ENCODE peak calls at places on chromosomes 12 and 14, in ten cellular contexts. One of them, this sample, is unnamed.

GRCh38 chr12:69024413-69024812 is 91.4 kb upstream of the CPM start:
- DNase-seq in breast epithelium: peak
- DNase-seq in stomach: peak
- DNase-seq in ovary: peak
- DNase-seq in transverse colon: peak
- DNase-seq in HCT116: peak
- DNase-seq in lower leg skin: peak
- DNase-seq in A549: peak
- DNase-seq in uterus: no peak
- DNase-seq in heart left ventricle: no peak
- DNase-seq in this sample: no peak

GRCh38 chr12:41521872-41522379 is 333.8 kb downstream of the PDZRN4 start:
- DNase-seq in transverse colon: no peak
- DNase-seq in heart left ventricle: no peak
- DNase-seq in stomach: no peak
- DNase-seq in uterus: no peak
- DNase-seq in breast epithelium: no peak
- DNase-seq in A549: no peak
- DNase-seq in HCT116: no peak
- DNase-seq in lower leg skin: no peak
- DNase-seq in ovary: no peak
- DNase-seq in this sample: peak

GRCh38 chr12:14635776-14636175 is 60.6 kb downstream of the GUCY2C start:
- DNase-seq in breast epithelium: no peak
- DNase-seq in stomach: no peak
- DNase-seq in A549: no peak
- DNase-seq in uterus: no peak
- DNase-seq in lower leg skin: no peak
- DNase-seq in transverse colon: no peak
- DNase-seq in HCT116: no peak
- DNase-seq in heart left ventricle: no peak
- DNase-seq in ovary: no peak
- DNase-seq in this sample: no peak

GRCh38 chr12:64682572-64683277 is 72.4 kb downstream of the RASSF3 start:
- DNase-seq in HCT116: no peak
- DNase-seq in ovary: peak
- DNase-seq in lower leg skin: peak
- DNase-seq in breast epithelium: no peak
- DNase-seq in A549: no peak
- DNase-seq in transverse colon: peak
- DNase-seq in stomach: no peak
- DNase-seq in heart left ventricle: peak
- DNase-seq in uterus: peak
- DNase-seq in this sample: no peak

GRCh38 chr14:93103392-93104080 is 12.2 kb downstream of the ITPK1 start:
- DNase-seq in heart left ventricle: peak
- DNase-seq in lower leg skin: no peak
- DNase-seq in uterus: no peak
- DNase-seq in A549: no peak
- DNase-seq in breast epithelium: no peak
- DNase-seq in transverse colon: peak
- DNase-seq in HCT116: no peak
- DNase-seq in ovary: no peak
- DNase-seq in stomach: peak
- DNase-seq in this sample: peak

GRCh38 chr14:52356025-52356424 is 41.9 kb downstream of the PTGER2 start:
- DNase-seq in heart left ventricle: no peak
- DNase-seq in A549: no peak
- DNase-seq in HCT116: no peak
- DNase-seq in ovary: no peak
- DNase-seq in uterus: no peak
- DNase-seq in lower leg skin: no peak
- DNase-seq in transverse colon: peak
- DNase-seq in breast epithelium: no peak
- DNase-seq in stomach: no peak
- DNase-seq in this sample: no peak

GRCh38 chr14:78606111-78606510 is 435.9 kb downstream of the NRXN3 start:
- DNase-seq in heart left ventricle: no peak
- DNase-seq in HCT116: no peak
- DNase-seq in uterus: no peak
- DNase-seq in transverse colon: no peak
- DNase-seq in ovary: no peak
- DNase-seq in breast epithelium: no peak
- DNase-seq in stomach: no peak
- DNase-seq in lower leg skin: no peak
- DNase-seq in A549: no peak
- DNase-seq in this sample: no peak

GRCh38 chr14:99352688-99353280 is 80.8 kb upstream of the BCL11B start:
- DNase-seq in uterus: no peak
- DNase-seq in HCT116: no peak
- DNase-seq in transverse colon: no peak
- DNase-seq in ovary: no peak
- DNase-seq in stomach: no peak
- DNase-seq in A549: no peak
- DNase-seq in breast epithelium: peak
- DNase-seq in heart left ventricle: no peak
- DNase-seq in lower leg skin: no peak
- DNase-seq in this sample: no peak

GRCh38 chr12:21478756-21479455 is 22.5 kb downstream of the RECQL start:
- DNase-seq in A549: no peak
- DNase-seq in stomach: no peak
- DNase-seq in heart left ventricle: no peak
- DNase-seq in breast epithelium: no peak
- DNase-seq in lower leg skin: no peak
- DNase-seq in ovary: no peak
- DNase-seq in transverse colon: no peak
- DNase-seq in HCT116: no peak
- DNase-seq in uterus: no peak
- DNase-seq in this sample: no peak

GRCh38 chr14:37588667-37588955 is 6.4 kb downstream of the FOXA1 start:
- DNase-seq in A549: no peak
- DNase-seq in transverse colon: peak
- DNase-seq in uterus: no peak
- DNase-seq in lower leg skin: no peak
- DNase-seq in HCT116: no peak
- DNase-seq in stomach: no peak
- DNase-seq in breast epithelium: no peak
- DNase-seq in ovary: no peak
- DNase-seq in heart left ventricle: no peak
- DNase-seq in this sample: no peak

GRCh38 chr14:94646066-94646465 is 33.9 kb downstream of the SERPINA3 start:
- DNase-seq in heart left ventricle: no peak
- DNase-seq in lower leg skin: peak
- DNase-seq in A549: no peak
- DNase-seq in uterus: no peak
- DNase-seq in stomach: no peak
- DNase-seq in HCT116: no peak
- DNase-seq in breast epithelium: peak
- DNase-seq in transverse colon: no peak
- DNase-seq in ovary: no peak
- DNase-seq in this sample: no peak

GRCh38 chr12:7061138-7061537 is 620 bp downstream of the C1S start:
- DNase-seq in uterus: peak
- DNase-seq in breast epithelium: no peak
- DNase-seq in stomach: no peak
- DNase-seq in HCT116: no peak
- DNase-seq in A549: no peak
- DNase-seq in lower leg skin: peak
- DNase-seq in heart left ventricle: no peak
- DNase-seq in ovary: peak
- DNase-seq in transverse colon: no peak
- DNase-seq in this sample: no peak

GRCh38 chr12:104930388-104931326 is 27.4 kb downstream of the SLC41A2 start:
- DNase-seq in lower leg skin: no peak
- DNase-seq in HCT116: no peak
- DNase-seq in ovary: no peak
- DNase-seq in heart left ventricle: no peak
- DNase-seq in breast epithelium: no peak
- DNase-seq in transverse colon: no peak
- DNase-seq in uterus: no peak
- DNase-seq in A549: no peak
- DNase-seq in stomach: no peak
- DNase-seq in this sample: no peak

GRCh38 chr14:63964063-63964462 is 111.3 kb downstream of the SYNE2 start:
- DNase-seq in ovary: no peak
- DNase-seq in transverse colon: no peak
- DNase-seq in lower leg skin: no peak
- DNase-seq in heart left ventricle: no peak
- DNase-seq in A549: no peak
- DNase-seq in HCT116: no peak
- DNase-seq in breast epithelium: no peak
- DNase-seq in uterus: no peak
- DNase-seq in stomach: no peak
- DNase-seq in this sample: no peak

GRCh38 chr14:49865431-49865859 is 12.9 kb upstream of the NEMF start:
- DNase-seq in breast epithelium: peak
- DNase-seq in A549: peak
- DNase-seq in heart left ventricle: peak
- DNase-seq in uterus: peak
- DNase-seq in ovary: peak
- DNase-seq in transverse colon: peak
- DNase-seq in HCT116: no peak
- DNase-seq in lower leg skin: peak
- DNase-seq in stomach: peak
- DNase-seq in this sample: peak

DNA sequence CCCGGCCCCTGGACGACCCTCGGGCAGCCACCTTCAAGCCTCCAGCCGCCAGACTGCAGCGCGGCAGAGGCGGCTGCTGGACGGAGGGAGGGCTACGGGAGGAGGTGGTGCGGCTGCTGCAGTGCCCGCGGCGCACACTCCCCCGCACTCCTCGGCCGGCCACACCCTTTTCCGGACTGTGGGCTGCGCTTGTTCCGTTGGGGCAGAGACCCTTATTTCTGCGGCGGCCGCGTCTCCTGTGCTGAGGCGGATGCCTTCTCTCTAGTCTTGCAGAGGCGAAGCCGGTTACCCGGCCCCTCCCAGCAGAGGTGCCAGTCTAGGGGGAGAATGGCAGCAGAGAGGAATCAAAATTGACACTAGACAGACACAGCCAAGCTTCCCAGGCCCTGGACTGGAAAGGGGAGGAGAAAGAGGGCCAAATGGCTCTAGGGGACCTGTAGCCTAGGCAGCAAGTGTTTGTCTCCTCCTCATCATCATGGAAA is 1.2 kb downstream of the ESYT1 start:
- DNase-seq in stomach: peak
- DNase-seq in ovary: peak
- DNase-seq in heart left ventricle: peak
- DNase-seq in breast epithelium: peak
- DNase-seq in lower leg skin: peak
- DNase-seq in uterus: peak
- DNase-seq in transverse colon: peak
- DNase-seq in A549: peak
- DNase-seq in HCT116: no peak
- DNase-seq in this sample: peak
- TF ChIP-seq POLR2A in stomach: no peak
- TF ChIP-seq POLR2A in ovary: peak
- TF ChIP-seq POLR2A in heart left ventricle: no peak
- TF ChIP-seq POLR2A in breast epithelium: no peak
- TF ChIP-seq POLR2A in lower leg skin: no peak
- TF ChIP-seq POLR2A in uterus: no peak
- TF ChIP-seq POLR2A in transverse colon: peak
- TF ChIP-seq POLR2A in A549: no peak
- TF ChIP-seq POLR2A in HCT116: no peak
- TF ChIP-seq POLR2A in this sample: peak

GRCh38 chr12:13210022-13210539 is 13.6 kb downstream of the EMP1 start:
- DNase-seq in A549: no peak
- DNase-seq in uterus: no peak
- DNase-seq in lower leg skin: no peak
- DNase-seq in heart left ventricle: no peak
- DNase-seq in ovary: no peak
- DNase-seq in stomach: no peak
- DNase-seq in HCT116: no peak
- DNase-seq in transverse colon: no peak
- DNase-seq in breast epithelium: no peak
- DNase-seq in this sample: no peak
- TF ChIP-seq POLR2A in A549: no peak
- TF ChIP-seq POLR2A in uterus: no peak
- TF ChIP-seq POLR2A in lower leg skin: no peak
- TF ChIP-seq POLR2A in heart left ventricle: no peak
- TF ChIP-seq POLR2A in ovary: no peak
- TF ChIP-seq POLR2A in stomach: no peak
- TF ChIP-seq POLR2A in HCT116: no peak
- TF ChIP-seq POLR2A in transverse colon: no peak
- TF ChIP-seq POLR2A in breast epithelium: no peak
- TF ChIP-seq POLR2A in this sample: no peak

DNA sequence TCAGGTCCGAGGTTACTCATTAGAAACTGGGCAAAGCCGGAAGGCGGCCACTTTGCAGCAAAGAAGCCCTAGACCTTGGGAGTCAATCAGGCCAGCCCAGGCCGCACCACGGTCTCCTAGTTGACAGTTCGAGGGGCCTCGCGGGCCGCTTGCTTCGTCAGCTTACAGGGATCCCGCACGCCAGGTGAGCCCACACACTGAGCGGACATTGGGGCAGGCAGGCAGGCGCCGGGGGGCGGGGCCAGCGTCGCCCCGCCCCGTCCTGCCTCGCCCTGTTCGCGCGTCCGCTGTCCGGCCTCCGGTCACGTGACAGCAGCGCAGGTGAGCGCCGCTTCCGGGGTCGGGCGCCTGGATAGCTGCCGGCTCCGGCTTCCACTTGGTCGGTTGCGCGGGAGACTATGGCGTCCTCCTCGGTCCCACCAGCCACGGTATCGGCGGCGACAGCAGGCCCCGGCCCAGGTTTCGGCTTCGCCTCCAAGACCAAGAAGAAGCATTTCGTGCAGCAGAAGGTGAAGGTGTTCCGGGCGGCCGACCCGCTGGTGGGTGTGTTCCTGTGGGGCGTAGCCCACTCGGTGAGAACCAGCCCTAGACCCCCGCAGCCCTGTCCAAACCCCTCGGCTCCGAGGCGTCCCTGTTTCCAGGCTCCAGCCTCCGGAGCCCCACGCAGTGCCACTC is at the start of gene PIP4K2C:
- DNase-seq in A549: peak
- DNase-seq in HCT116: peak
- DNase-seq in ovary: peak
- DNase-seq in lower leg skin: peak
- DNase-seq in uterus: peak
- DNase-seq in heart left ventricle: peak
- DNase-seq in breast epithelium: peak
- DNase-seq in transverse colon: peak
- DNase-seq in stomach: peak
- DNase-seq in this sample: peak
- TF ChIP-seq POLR2A in A549: peak
- TF ChIP-seq POLR2A in HCT116: peak
- TF ChIP-seq POLR2A in ovary: no peak
- TF ChIP-seq POLR2A in lower leg skin: no peak
- TF ChIP-seq POLR2A in uterus: no peak
- TF ChIP-seq POLR2A in heart left ventricle: no peak
- TF ChIP-seq POLR2A in breast epithelium: peak
- TF ChIP-seq POLR2A in transverse colon: peak
- TF ChIP-seq POLR2A in stomach: no peak
- TF ChIP-seq POLR2A in this sample: peak

DNA sequence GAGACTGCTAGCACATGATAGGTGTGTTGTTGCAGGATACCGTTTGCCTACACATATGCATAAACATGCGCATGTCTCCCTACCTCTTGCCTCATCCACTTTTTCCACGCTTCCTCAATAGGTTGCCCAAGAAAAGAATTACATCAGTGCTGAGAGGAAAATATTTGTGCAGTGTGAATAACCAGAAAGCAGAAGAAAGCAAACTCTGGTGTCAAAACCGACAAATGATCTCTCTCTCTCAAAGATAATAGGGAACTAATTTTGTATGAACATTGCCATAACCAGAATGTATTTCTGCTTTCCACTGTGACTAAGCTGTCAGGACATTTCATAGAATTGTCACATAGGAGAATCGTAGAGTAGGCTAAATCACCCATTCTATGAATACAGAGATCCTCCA is 1.3 kb downstream of the CLEC7A start:
- DNase-seq in lower leg skin: no peak
- DNase-seq in A549: no peak
- DNase-seq in transverse colon: no peak
- DNase-seq in breast epithelium: no peak
- DNase-seq in ovary: no peak
- DNase-seq in uterus: no peak
- DNase-seq in stomach: no peak
- DNase-seq in heart left ventricle: no peak
- DNase-seq in HCT116: no peak
- DNase-seq in this sample: no peak
- TF ChIP-seq POLR2A in lower leg skin: no peak
- TF ChIP-seq POLR2A in A549: no peak
- TF ChIP-seq POLR2A in transverse colon: peak
- TF ChIP-seq POLR2A in breast epithelium: no peak
- TF ChIP-seq POLR2A in ovary: no peak
- TF ChIP-seq POLR2A in uterus: no peak
- TF ChIP-seq POLR2A in stomach: no peak
- TF ChIP-seq POLR2A in heart left ventricle: no peak
- TF ChIP-seq POLR2A in HCT116: no peak
- TF ChIP-seq POLR2A in this sample: no peak

This sample was measured in erythroblast.